ENCODE peak calls at places on chromosome 6, in nine cellular contexts. B is SK-N-MC; J is OCI-LY7; M is HFF-Myc; C is CD4-positive, alpha-beta memory T cell; W is CD8-positive, alpha-beta T cell; H is sigmoid colon; F is GM23338; S is A549. G is an unnamed sample.
A peak's percentile ranks its signal among the peaks of the same experiment; 100 is the strongest.

GRCh38 chr6:28771401-28772267 is 152.2 kb downstream of the TRIM27 start:
- DNase-seq in M (no peak), F (peak; percentile 92), W (no peak), J (peak; percentile 36), C (no peak), B (no peak), S (no peak), H (no peak), G (no peak)

GRCh38 chr6:37920667-37921066 is 101.1 kb downstream of the ZFAND3 start:
- DNase-seq in H (no peak), B (no peak), C (no peak), J (no peak), M (no peak), F (peak; percentile 19), W (no peak), S (peak; percentile 28), G (no peak)

GRCh38 chr6:128919831-128920230 is 36.9 kb downstream of the LAMA2 start:
- DNase-seq in S (no peak), W (no peak), M (no peak), B (no peak), H (no peak), C (no peak), J (no peak), F (no peak), G (no peak)

GRCh38 chr6:155272353-155273222 is 8.8 kb downstream of the CLDN20 start:
- DNase-seq in J (no peak), W (no peak), H (no peak), B (no peak), C (no peak), M (no peak), S (no peak), F (no peak), G (no peak)

GRCh38 chr6:149716181-149716580 is 1.7 kb downstream of the LATS1 start:
- DNase-seq in S (no peak), J (peak; percentile 6), C (no peak), F (no peak), B (no peak), W (no peak), H (no peak), M (no peak), G (no peak)

GRCh38 chr6:78910611-78911134 is 43.3 kb downstream of the IRAK1BP1 start:
- DNase-seq in F (peak; percentile 84), B (no peak), H (no peak), W (no peak), S (no peak), J (no peak), C (no peak), M (no peak), G (peak; percentile 32)

GRCh38 chr6:96913621-96914020 is 10.9 kb upstream of the KLHL32 start:
- DNase-seq in J (no peak), W (no peak), H (no peak), F (no peak), S (no peak), M (no peak), B (no peak), C (no peak), G (no peak)

GRCh38 chr6:16335176-16335575 is 96.8 kb downstream of the GMPR start:
- DNase-seq in B (no peak), J (no peak), H (no peak), M (no peak), W (no peak), S (no peak), F (no peak), C (no peak), G (no peak)

GRCh38 chr6:1871936-1872335 is 262.2 kb downstream of the FOXC1 start:
- DNase-seq in C (no peak), B (no peak), M (no peak), W (no peak), F (peak; percentile 35), H (no peak), S (no peak), J (no peak), G (peak; percentile 74)

GRCh38 chr6:124064317-124065113 is 260.9 kb downstream of the NKAIN2 start:
- DNase-seq in S (no peak), W (no peak), F (no peak), J (no peak), M (no peak), C (no peak), H (no peak), B (no peak), G (no peak)

GRCh38 chr6:36976931-36977330 is 9.1 kb downstream of the MTCH1 start:
- DNase-seq in H (no peak), W (no peak), S (no peak), C (no peak), B (no peak), M (no peak), J (no peak), F (no peak), G (no peak)

GRCh38 chr6:54716869-54717268 is 129.7 kb upstream of the FAM83B start:
- DNase-seq in F (no peak), B (peak; percentile 45), W (no peak), C (no peak), S (no peak), M (peak; percentile 30), J (no peak), H (no peak), G (no peak)

GRCh38 chr6:17928514-17929430 is 58.7 kb downstream of the KIF13A start:
- DNase-seq in F (no peak), H (no peak), W (no peak), S (no peak), M (no peak), B (no peak), J (no peak), C (no peak), G (no peak)

GRCh38 chr6:41622210-41622990 is 15.9 kb upstream of the MDFI start:
- DNase-seq in H (no peak), S (no peak), C (no peak), B (no peak), F (no peak), M (no peak), W (no peak), J (peak; percentile 14), G (no peak)

GRCh38 chr6:142551145-142551811 is 249.5 kb downstream of the ADGRG6 start:
- DNase-seq in F (no peak), S (peak; percentile 6), H (no peak), M (no peak), C (no peak), W (peak; percentile 32), B (no peak), J (no peak), G (peak; percentile 40)

GRCh38 chr6:51289041-51289440 is 470.4 kb downstream of the TFAP2B start:
- DNase-seq in H (no peak), J (no peak), S (no peak), W (no peak), B (no peak), M (no peak), C (no peak), F (no peak), G (no peak)

GRCh38 chr6:93183513-93183912 is 235.8 kb downstream of the EPHA7 start:
- DNase-seq in H (no peak), W (no peak), J (no peak), C (no peak), F (no peak), M (no peak), S (no peak), B (no peak), G (no peak)

GRCh38 chr6:2259574-2259973 is 14.2 kb upstream of the GMDS start:
- DNase-seq in M (no peak), H (no peak), C (no peak), W (no peak), B (no peak), J (no peak), S (no peak), F (no peak), G (no peak)

GRCh38 chr6:168865522-168865921 is 388.1 kb downstream of the THBS2 start:
- DNase-seq in S (no peak), W (no peak), F (no peak), M (no peak), H (no peak), B (no peak), J (no peak), C (no peak), G (no peak)
- H3K4me3 ChIP-seq in S (no peak overlapping the region), W (no peak overlapping the region), F (no peak overlapping the region), M (no peak overlapping the region), H (no peak overlapping the region), B (no peak overlapping the region), J (no peak overlapping the region), C (no peak overlapping the region), G (no peak overlapping the region)

DNA sequence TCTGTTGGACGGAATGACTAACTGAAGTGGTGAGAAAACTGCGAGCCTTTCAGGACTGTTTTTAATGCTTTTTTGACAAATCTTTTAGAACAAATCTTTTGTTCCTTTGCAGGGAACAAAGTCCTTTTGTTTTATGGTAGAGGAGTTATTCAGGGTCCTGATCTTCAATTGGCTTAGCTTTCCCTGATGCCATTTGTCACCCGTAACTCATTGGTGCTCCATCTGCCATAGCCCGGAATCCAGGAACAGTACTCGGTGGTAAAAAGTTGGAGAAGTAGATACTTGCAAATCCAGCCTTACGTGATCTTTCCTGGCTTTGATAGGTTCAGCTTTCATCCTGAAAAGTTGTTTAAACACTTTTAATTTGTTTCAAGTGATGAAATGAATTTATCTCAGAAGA is 162.9 kb downstream of the BCKDHB start:
- DNase-seq in M (no peak), S (no peak), W (no peak), F (no peak), C (no peak), B (no peak), H (no peak), J (no peak), G (no peak)
- H3K4me3 ChIP-seq in M (no peak overlapping the region), S (no peak overlapping the region), W (no peak overlapping the region), F (no peak overlapping the region), C (no peak overlapping the region), B (no peak overlapping the region), H (no peak overlapping the region), J (no peak overlapping the region), G (no peak overlapping the region)

GRCh38 chr6:104941694-104942177 is 15.2 kb upstream of the LIN28B start:
- DNase-seq in C (no peak), S (no peak), J (no peak), W (no peak), F (peak; percentile 57), B (no peak), M (no peak), H (no peak), G (no peak)
- H3K4me3 ChIP-seq in C (no peak overlapping the region), S (no peak overlapping the region), J (no peak overlapping the region), W (peak overlapping the region; percentile 22), F (peak overlapping the region; percentile 56), B (peak overlapping the region; percentile 94), M (no peak overlapping the region), H (peak overlapping the region; percentile 37), G (peak overlapping the region; percentile 3)

GRCh38 chr6:56766139-56766805 is 123.6 kb upstream of the DST start:
- DNase-seq in J (no peak), S (no peak), C (no peak), B (no peak), M (no peak), H (no peak), W (no peak), F (no peak), G (no peak)

GRCh38 chr6:56767435-56767834 is 124.7 kb upstream of the DST start:
- DNase-seq in W (no peak), B (no peak), S (no peak), F (no peak), H (no peak), M (no peak), J (no peak), C (no peak), G (no peak)

GRCh38 chr6:56765494-56765893 is 122.8 kb upstream of the DST start:
- DNase-seq in H (no peak), S (no peak), M (no peak), C (no peak), B (no peak), W (no peak), F (no peak), J (no peak), G (no peak)

GRCh38 chr6:56767892-56768531 is 125.3 kb upstream of the DST start:
- DNase-seq in H (no peak), W (no peak), C (no peak), S (peak; percentile 21), F (peak; percentile 36), J (no peak), B (no peak), M (no peak), G (no peak)

GRCh38 chr6:56766806-56767178 is 124.1 kb upstream of the DST start:
- DNase-seq in M (no peak), F (no peak), C (no peak), W (no peak), S (no peak), H (no peak), B (no peak), J (no peak), G (no peak)
- H3K4me3 ChIP-seq in M (no peak overlapping the region), F (no peak overlapping the region), C (no peak overlapping the region), W (no peak overlapping the region), S (no peak overlapping the region), H (no peak overlapping the region), B (peak overlapping the region; percentile 8), J (no peak overlapping the region), G (no peak overlapping the region)